ENCODE peak calls at places on chromosomes 16 and 17, in five cellular contexts. Y is HEK293T, W is K562, M is GM12878, V is HepG2. N is an unnamed sample.

GRCh38 chr16:87725596-87726235 is 40.1 kb downstream of the KLHDC4 start:
- DNase-seq in Y (peak), W (no peak), V (no peak), M (no peak), N (no peak)

GRCh38 chr17:55575058-55575606 is 63.9 kb upstream of the SMIM36 start:
- DNase-seq in V (no peak), M (no peak), Y (no peak), W (no peak), N (no peak)

GRCh38 chr17:21058098-21058893 is 15.5 kb upstream of the USP22 start:
- DNase-seq in M (no peak), W (no peak), V (no peak), Y (peak), N (no peak)

GRCh38 chr17:56925088-56925487 is 11.2 kb upstream of the TRIM25 start:
- DNase-seq in Y (no peak), M (no peak), V (no peak), W (no peak), N (no peak)

GRCh38 chr16:21179126-21179982 is 20.9 kb downstream of the LDAF1 start:
- DNase-seq in W (no peak), V (no peak), Y (no peak), M (no peak), N (no peak)

GRCh38 chr17:36592711-36593321 is 1.1 kb downstream of the DHRS11 start:
- DNase-seq in Y (no peak), M (no peak), V (peak), W (no peak), N (no peak)

GRCh38 chr17:27746881-27747280 is 53.4 kb downstream of the NOS2 start:
- DNase-seq in W (no peak), V (no peak), Y (no peak), M (no peak), N (no peak)

GRCh38 chr17:42485680-42486079 is 27.0 kb downstream of the ATP6V0A1 start:
- DNase-seq in Y (no peak), V (no peak), W (no peak), M (no peak), N (no peak)

GRCh38 chr17:65185686-65186382 is 48.7 kb downstream of the RGS9 start:
- DNase-seq in M (no peak), V (no peak), W (no peak), Y (no peak), N (peak)

GRCh38 chr16:79132745-79133144 is 467.8 kb downstream of the MAF start:
- DNase-seq in Y (no peak), W (no peak), V (no peak), M (no peak), N (no peak)

GRCh38 chr17:72345536-72345935 is 224.7 kb downstream of the SOX9 start:
- DNase-seq in M (no peak), V (no peak), W (no peak), Y (no peak), N (no peak)

DNA sequence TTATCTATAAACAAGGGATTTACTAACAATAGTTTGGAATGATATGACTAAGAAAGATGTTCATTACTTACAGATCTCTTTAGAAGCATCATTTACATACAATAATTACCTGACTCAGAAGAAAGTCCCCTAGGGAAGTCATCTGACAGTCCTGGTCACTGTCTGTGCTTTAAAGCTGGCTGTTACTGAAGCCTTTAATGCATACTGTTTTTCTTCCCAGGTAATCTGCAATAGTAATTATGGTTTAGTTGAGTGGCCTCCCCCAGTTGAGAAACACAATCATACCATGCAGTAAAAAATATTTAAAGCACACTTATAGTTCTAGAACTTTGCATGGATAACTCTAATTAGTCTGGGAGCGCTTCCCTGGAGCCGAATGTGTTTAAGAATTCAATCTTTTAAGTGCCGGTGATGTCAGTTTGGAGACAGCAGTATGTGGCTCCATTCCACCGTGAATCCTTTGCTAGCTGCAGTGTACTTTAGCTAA is 121.1 kb downstream of the PRKCA start:
- DNase-seq in M (no peak), V (no peak), W (no peak), Y (no peak), N (no peak)
- TF ChIP-seq FOXM1 in M (no peak), V (no peak), W (no peak), Y (no peak), N (no peak)

GRCh38 chr16:86134802-86135461 is 236.0 kb downstream of the IRF8 start:
- DNase-seq in V (no peak), M (no peak), W (no peak), Y (no peak), N (no peak)
- TF ChIP-seq FOXM1 in V (no peak), M (no peak), W (no peak), Y (no peak), N (no peak)

GRCh38 chr17:59899099-59899498 is 6.2 kb downstream of the RPS6KB1 start:
- DNase-seq in V (no peak), M (no peak), Y (no peak), W (no peak), N (no peak)
- TF ChIP-seq FOXM1 in V (no peak), M (no peak), Y (no peak), W (no peak), N (no peak)

GRCh38 chr17:48561894-48562810 is 16.0 kb downstream of the HOXB4 start:
- DNase-seq in W (peak), Y (peak), M (peak), V (no peak), N (no peak)

GRCh38 chr17:48560452-48560817 is 15.5 kb upstream of the HOXB2 start:
- DNase-seq in W (no peak), V (no peak), Y (no peak), M (no peak), N (no peak)

GRCh38 chr17:48558057-48558456 is 13.1 kb upstream of the HOXB2 start:
- DNase-seq in M (no peak), Y (no peak), V (no peak), W (no peak), N (no peak)

GRCh38 chr17:48558731-48559608 is 14.1 kb upstream of the HOXB2 start:
- DNase-seq in Y (no peak), M (no peak), V (no peak), W (no peak), N (no peak)

DNA sequence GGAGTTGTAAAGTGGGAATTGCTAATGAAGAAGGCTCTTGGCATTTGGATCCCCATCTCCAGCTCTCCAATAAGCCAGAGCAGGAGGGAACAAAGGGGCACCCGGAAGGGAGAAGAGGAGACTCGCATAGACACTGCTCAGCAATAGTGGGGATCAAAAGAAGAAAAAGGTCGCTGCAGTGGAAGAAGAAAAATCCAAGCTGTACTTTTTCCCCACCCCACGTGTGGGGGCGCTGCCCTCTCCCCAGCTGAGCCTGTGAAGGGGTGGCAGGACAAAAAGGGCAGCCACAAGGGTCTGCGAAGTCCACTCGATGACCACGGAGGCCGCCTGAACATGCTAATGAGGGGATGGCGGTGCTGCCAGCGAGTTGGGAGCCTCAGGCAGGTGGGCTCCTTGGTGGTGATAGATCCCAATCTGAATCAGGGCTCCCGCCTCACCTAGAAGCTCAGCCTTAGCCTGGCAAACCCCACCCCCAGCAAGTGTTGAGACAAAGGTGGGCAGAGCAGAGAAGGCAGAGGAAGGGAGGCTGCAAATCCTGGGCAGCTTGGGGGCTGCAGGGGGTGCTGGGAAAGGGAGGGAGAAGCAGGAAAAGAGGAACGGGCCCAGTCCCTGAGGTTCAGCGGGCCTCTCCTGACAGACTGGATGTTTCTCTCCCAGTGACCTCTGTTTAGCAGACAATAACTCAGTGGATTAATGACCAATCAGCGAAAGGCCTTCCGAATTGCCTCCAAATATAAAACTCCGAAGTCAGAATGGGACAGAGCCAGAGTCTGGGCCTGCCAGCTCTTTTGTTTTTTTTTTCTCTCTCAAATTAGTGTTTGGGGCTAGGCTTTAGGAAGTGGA is 14.9 kb upstream of the HOXB2 start:
- DNase-seq in W (no peak), Y (no peak), V (no peak), M (no peak), N (no peak)
- TF ChIP-seq FOXM1 in W (no peak), Y (no peak), V (no peak), M (no peak), N (no peak)

DNA sequence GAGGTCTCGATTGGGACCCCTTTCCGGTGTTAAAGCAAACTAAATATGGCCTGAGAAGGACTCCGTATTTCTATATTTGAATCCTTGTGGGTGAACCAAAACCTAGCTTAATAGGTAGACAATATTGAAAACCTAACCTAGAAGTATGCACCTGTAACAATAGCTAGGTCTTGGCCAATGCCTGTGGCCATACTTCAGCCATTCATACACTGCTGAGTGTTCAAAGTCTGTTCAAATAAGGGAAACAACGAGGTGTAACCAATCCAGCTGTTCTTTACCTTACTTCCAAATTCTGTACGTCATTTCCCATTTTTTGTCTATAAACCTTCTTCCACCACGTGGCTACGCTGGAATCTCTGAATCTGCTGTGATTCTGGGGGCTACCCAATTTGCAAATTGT is 34.1 kb upstream of the HELZ start:
- DNase-seq in V (peak), W (no peak), Y (no peak), M (no peak), N (no peak)
- TF ChIP-seq FOXM1 in V (no peak), W (no peak), Y (no peak), M (no peak), N (no peak)

GRCh38 chr17:75842963-75843576 is 1.1 kb downstream of the UNC13D start:
- DNase-seq in V (no peak), M (no peak), W (peak), Y (no peak), N (no peak)

GRCh38 chr17:75845058-75845711 is 981 bp upstream of the UNC13D start:
- DNase-seq in W (peak), M (peak), Y (peak), V (peak), N (peak)

GRCh38 chr17:75845933-75846700 is 1.9 kb upstream of the UNC13D start:
- DNase-seq in W (no peak), V (no peak), Y (no peak), M (no peak), N (no peak)

GRCh38 chr17:75843577-75844529 is at the start of gene UNC13D:
- DNase-seq in V (peak), W (peak), M (no peak), Y (no peak), N (peak)

GRCh38 chr17:75844530-75845057 is 390 bp upstream of the UNC13D start:
- DNase-seq in M (no peak), Y (no peak), W (peak), V (peak), N (peak)
- TF ChIP-seq FOXM1 in M (no peak), Y (no peak), W (no peak), V (no peak), N (no peak)

GRCh38 chr16:84117482-84117843 is 721 bp upstream of the MBTPS1 start:
- DNase-seq in Y (peak), W (no peak), V (no peak), M (no peak), N (peak)
- TF ChIP-seq FOXM1 in Y (no peak), W (no peak), V (no peak), M (no peak), N (no peak)

DNA sequence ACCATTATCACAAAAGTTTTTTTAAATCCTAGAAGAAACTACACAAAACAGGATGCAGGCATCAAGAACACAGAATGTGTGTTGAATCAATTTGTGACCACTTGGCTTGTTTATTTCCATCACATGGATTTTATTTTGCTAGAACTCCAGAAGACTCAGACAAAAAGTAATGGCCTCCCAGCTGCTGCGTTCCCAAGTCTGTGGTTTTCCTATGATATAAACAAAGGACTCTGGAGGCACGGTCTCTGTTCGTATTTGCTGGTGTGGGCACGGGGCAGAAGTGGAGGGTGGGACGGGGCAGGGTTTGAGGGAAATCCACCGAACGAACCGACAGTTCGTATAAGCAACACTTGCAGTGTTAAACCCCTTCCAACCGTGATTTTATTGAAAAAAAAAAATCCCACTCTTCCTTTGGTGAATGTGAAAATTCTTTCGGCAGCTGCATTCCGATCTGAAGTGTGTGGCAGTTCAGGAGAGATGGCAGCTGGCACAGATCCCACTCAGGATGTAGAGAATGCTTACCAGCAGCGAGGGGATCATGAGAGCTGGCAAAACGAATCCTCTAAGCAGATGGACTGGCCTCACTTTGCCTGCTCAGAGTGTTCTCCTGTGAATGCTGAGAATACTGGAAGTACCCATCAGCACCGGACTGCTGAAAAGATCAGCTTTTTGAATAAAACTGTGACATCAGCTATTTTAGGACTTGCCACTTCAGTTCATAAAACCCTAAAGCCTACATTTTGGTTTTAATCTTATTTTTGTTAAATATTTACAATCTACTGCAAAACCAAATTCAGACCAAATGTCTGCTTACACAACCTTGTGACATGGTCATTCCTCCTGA is 165.2 kb downstream of the VPS53 start:
- DNase-seq in W (no peak), M (no peak), Y (no peak), V (no peak), N (no peak)
- TF ChIP-seq FOXM1 in W (no peak), M (no peak), Y (no peak), V (no peak), N (no peak)

GRCh38 chr16:88784074-88784855 is 755 bp downstream of the PIEZO1 start:
- DNase-seq in M (no peak), V (peak), Y (peak), W (peak), N (peak)

GRCh38 chr16:88783391-88784073 is 1.5 kb downstream of the PIEZO1 start:
- DNase-seq in Y (no peak), V (no peak), W (no peak), M (no peak), N (no peak)

GRCh38 chr16:88781140-88782077 is 3.6 kb downstream of the PIEZO1 start:
- DNase-seq in Y (no peak), V (no peak), M (no peak), W (peak), N (no peak)

GRCh38 chr16:88784856-88785105 is 239 bp downstream of the PIEZO1 start:
- DNase-seq in V (no peak), W (no peak), M (no peak), Y (no peak), N (no peak)

DNA sequence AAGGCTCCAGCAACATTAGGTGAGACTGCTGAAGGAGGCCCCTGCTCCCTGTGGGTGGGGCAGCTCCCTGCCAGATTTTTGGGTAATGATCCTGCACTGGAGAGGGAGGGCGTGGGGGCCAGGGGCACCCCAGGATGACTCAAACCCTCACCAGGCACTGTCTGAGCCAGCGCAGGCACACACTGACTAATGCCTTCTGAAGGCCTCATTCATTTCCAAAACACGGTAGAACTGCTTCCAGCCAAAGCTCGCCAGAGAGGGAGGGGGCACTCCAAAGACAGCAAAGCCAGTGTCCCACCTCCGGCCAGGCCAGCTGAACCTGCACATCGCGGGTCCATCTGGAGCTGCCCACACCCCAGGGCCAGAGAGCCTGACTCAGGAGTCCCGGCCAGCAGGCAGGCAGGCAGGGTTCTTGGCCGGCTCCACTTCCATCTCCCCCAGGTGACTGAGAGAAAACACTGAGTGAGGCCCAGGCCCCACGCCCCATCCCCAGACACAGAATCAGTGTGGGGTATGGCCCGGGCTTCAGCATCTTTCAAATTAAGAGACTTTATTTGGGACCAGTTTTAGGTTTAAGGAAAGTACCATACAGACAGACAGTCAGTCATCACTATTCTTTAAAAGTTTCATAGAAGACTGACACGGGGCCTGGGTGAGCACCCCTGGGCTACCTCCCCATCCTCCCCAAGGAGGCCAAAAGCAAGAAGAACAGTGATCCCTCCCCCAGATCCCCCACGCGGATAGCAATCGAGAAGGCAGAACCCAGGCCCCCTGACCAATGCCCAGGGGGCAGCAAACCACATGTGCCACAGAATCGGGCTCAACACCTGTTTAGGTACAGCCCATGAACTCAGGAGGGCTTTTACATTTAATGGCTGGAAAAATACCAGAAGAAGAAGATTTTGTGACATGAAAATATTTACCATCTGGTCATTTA is 2.3 kb downstream of the PIEZO1 start:
- DNase-seq in V (no peak), M (no peak), W (peak), Y (no peak), N (no peak)
- TF ChIP-seq FOXM1 in V (no peak), M (no peak), W (no peak), Y (no peak), N (no peak)

N was measured in SK-N-SH.